ENCODE peak calls at places on chromosome 21, in eight cellular contexts. D is coronary artery; A is SK-N-MC; H is pancreas; W is PC-3; I is small intestine; N is CD8-positive, alpha-beta T cell; K is Peyer's patch. B is an unnamed sample.

GRCh38 chr21:31530918-31531705 is 128.4 kb upstream of the SOD1 start:
- DNase-seq in D (no peak), A (no peak), H (no peak), W (peak), I (no peak), N (no peak), K (no peak), B (no peak)

GRCh38 chr21:15276243-15276642 is 211.4 kb upstream of the NRIP1 start:
- DNase-seq in D (no peak), A (no peak), H (no peak), W (no peak), I (peak), N (no peak), K (no peak), B (no peak)

GRCh38 chr21:46498335-46499050 is 39.8 kb downstream of the DIP2A start:
- DNase-seq in D (no peak), A (no peak), H (no peak), W (peak), I (no peak), N (no peak), K (no peak), B (no peak)

GRCh38 chr21:14943636-14944035 is 121.2 kb downstream of the NRIP1 start:
- DNase-seq in D (no peak), A (no peak), H (no peak), W (peak), I (no peak), N (no peak), K (no peak), B (no peak)

GRCh38 chr21:28770867-28771661 is 221.6 kb downstream of the LTN1 start:
- DNase-seq in D (no peak), A (no peak), H (no peak), W (no peak), I (no peak), N (no peak), K (no peak), B (no peak)

GRCh38 chr21:34639882-34640788 is 25.2 kb upstream of the RCAN1 start:
- DNase-seq in D (peak), A (no peak), H (no peak), W (no peak), I (peak), N (no peak), K (no peak), B (no peak)

GRCh38 chr21:22711636-22712035 is 1713.4 kb downstream of the NCAM2 start:
- DNase-seq in D (no peak), A (peak), H (no peak), W (peak), I (no peak), N (no peak), K (no peak), B (no peak)

GRCh38 chr21:21559285-21560045 is 561.3 kb downstream of the NCAM2 start:
- DNase-seq in D (no peak), A (no peak), H (no peak), W (no peak), I (no peak), N (no peak), K (no peak), B (no peak)

GRCh38 chr21:35674895-35675470 is 385.3 kb downstream of the SETD4 start:
- DNase-seq in D (no peak), A (no peak), H (no peak), W (peak), I (no peak), N (no peak), K (no peak), B (no peak)

GRCh38 chr21:46222436-46223116 is 6.0 kb downstream of the LSS start:
- DNase-seq in D (no peak), A (no peak), H (no peak), W (no peak), I (no peak), N (no peak), K (peak), B (no peak)

GRCh38 chr21:45876381-45877159 is 105.0 kb upstream of the COL6A1 start:
- DNase-seq in D (no peak), A (no peak), H (no peak), W (no peak), I (no peak), N (no peak), K (peak), B (no peak)

GRCh38 chr21:31298618-31299269 is 45.3 kb downstream of the TIAM1 start:
- DNase-seq in D (no peak), A (no peak), H (no peak), W (no peak), I (peak), N (no peak), K (no peak), B (peak)

GRCh38 chr21:33028271-33028670 is 2.5 kb downstream of the OLIG2 start:
- DNase-seq in D (no peak), A (no peak), H (no peak), W (no peak), I (no peak), N (no peak), K (no peak), B (no peak)

GRCh38 chr21:32001390-32001789 is 128.6 kb downstream of the HUNK start:
- DNase-seq in D (no peak), A (no peak), H (no peak), W (no peak), I (peak), N (no peak), K (no peak), B (no peak)

GRCh38 chr21:29164330-29164942 is 34.0 kb downstream of the MAP3K7CL start:
- DNase-seq in D (no peak), A (no peak), H (no peak), W (peak), I (peak), N (no peak), K (no peak), B (no peak)

GRCh38 chr21:29342394-29342957 is 43.8 kb downstream of the BACH1 start:
- DNase-seq in D (peak), A (no peak), H (peak), W (peak), I (no peak), N (no peak), K (no peak), B (peak)

GRCh38 chr21:28908351-28908750 is 84.3 kb downstream of the LTN1 start:
- DNase-seq in D (no peak), A (no peak), H (no peak), W (no peak), I (no peak), N (no peak), K (no peak), B (no peak)

GRCh38 chr21:30518876-30519275 is 16.9 kb upstream of the KRTAP19-5 start:
- DNase-seq in D (no peak), A (no peak), H (no peak), W (peak), I (no peak), N (no peak), K (no peak), B (no peak)

GRCh38 chr21:35619184-35619583 is 441.1 kb downstream of the SETD4 start:
- DNase-seq in D (no peak), A (no peak), H (no peak), W (peak), I (no peak), N (no peak), K (no peak), B (peak)

GRCh38 chr21:29499229-29499628 is 200.5 kb downstream of the BACH1 start:
- DNase-seq in D (no peak), A (no peak), H (no peak), W (no peak), I (no peak), N (no peak), K (no peak), B (no peak)

GRCh38 chr21:45461369-45461750 is 56.4 kb downstream of the COL18A1 start:
- DNase-seq in D (no peak), A (no peak), H (no peak), W (no peak), I (no peak), N (no peak), K (peak), B (no peak)

GRCh38 chr21:36860736-36861594 is 105.5 kb downstream of the HLCS start:
- DNase-seq in D (no peak), A (no peak), H (peak), W (peak), I (peak), N (no peak), K (no peak), B (peak)

GRCh38 chr21:36863260-36863659 is 103.2 kb downstream of the HLCS start:
- DNase-seq in D (no peak), A (no peak), H (no peak), W (no peak), I (no peak), N (no peak), K (no peak), B (no peak)

GRCh38 chr21:36859744-36860501 is 106.5 kb downstream of the HLCS start:
- DNase-seq in D (no peak), A (no peak), H (peak), W (peak), I (peak), N (no peak), K (peak), B (peak)

GRCh38 chr21:36861924-36862323 is 104.5 kb downstream of the HLCS start:
- DNase-seq in D (no peak), A (no peak), H (no peak), W (no peak), I (no peak), N (no peak), K (no peak), B (no peak)

GRCh38 chr21:36861595-36861883 is 104.9 kb downstream of the HLCS start:
- DNase-seq in D (no peak), A (no peak), H (no peak), W (no peak), I (no peak), N (no peak), K (no peak), B (no peak)
- H3K27ac ChIP-seq in D (no peak), A (no peak), H (peak), W (peak), I (no peak), N (no peak), K (no peak), B (peak)

DNA sequence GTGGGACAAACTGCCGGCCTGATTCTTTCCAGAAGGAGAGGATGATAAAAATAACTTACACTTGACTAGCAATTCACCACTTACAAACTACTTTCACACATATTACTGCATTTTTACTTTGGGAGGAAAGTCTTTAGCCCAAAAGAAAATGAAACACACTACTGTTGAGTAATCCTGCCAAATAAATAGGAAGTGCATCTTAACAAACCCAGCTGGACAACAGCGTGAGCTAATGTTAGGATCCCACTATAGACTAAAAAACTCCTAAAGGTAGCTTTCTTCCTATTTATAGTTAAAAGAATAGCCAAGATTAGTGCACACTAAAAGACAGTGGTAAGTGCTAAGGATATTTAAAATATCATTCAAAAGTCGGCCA is 83.8 kb downstream of the HSF2BP start:
- DNase-seq in D (no peak), A (no peak), H (no peak), W (no peak), I (no peak), N (no peak), K (no peak), B (no peak)
- H3K27ac ChIP-seq in D (peak), A (no peak), H (no peak), W (no peak), I (no peak), N (no peak), K (no peak), B (no peak)

GRCh38 chr21:38798481-38798882 is 7.2 kb upstream of the ETS2 start:
- DNase-seq in D (no peak), A (no peak), H (no peak), W (peak), I (peak), N (no peak), K (peak), B (peak)

GRCh38 chr21:38795475-38795874 is 10.3 kb upstream of the ETS2 start:
- DNase-seq in D (no peak), A (no peak), H (no peak), W (no peak), I (no peak), N (no peak), K (no peak), B (no peak)

GRCh38 chr21:38796426-38796825 is 9.3 kb upstream of the ETS2 start:
- DNase-seq in D (no peak), A (no peak), H (no peak), W (peak), I (no peak), N (no peak), K (no peak), B (no peak)

GRCh38 chr21:38798081-38798480 is 7.6 kb upstream of the ETS2 start:
- DNase-seq in D (no peak), A (no peak), H (no peak), W (no peak), I (no peak), N (no peak), K (no peak), B (no peak)

GRCh38 chr21:38797470-38797869 is 8.3 kb upstream of the ETS2 start:
- DNase-seq in D (no peak), A (no peak), H (no peak), W (peak), I (peak), N (no peak), K (peak), B (no peak)
- H3K27ac ChIP-seq in D (no peak), A (no peak), H (no peak), W (peak), I (peak), N (no peak), K (no peak), B (peak)

GRCh38 chr21:27511241-27511640 is 544.4 kb upstream of the ADAMTS5 start:
- DNase-seq in D (no peak), A (no peak), H (no peak), W (no peak), I (no peak), N (no peak), K (no peak), B (no peak)

GRCh38 chr21:27502801-27503200 is 535.9 kb upstream of the ADAMTS5 start:
- DNase-seq in D (no peak), A (no peak), H (no peak), W (no peak), I (no peak), N (no peak), K (no peak), B (no peak)

GRCh38 chr21:27507695-27508094 is 540.8 kb upstream of the ADAMTS5 start:
- DNase-seq in D (no peak), A (no peak), H (no peak), W (no peak), I (no peak), N (no peak), K (no peak), B (no peak)

DNA sequence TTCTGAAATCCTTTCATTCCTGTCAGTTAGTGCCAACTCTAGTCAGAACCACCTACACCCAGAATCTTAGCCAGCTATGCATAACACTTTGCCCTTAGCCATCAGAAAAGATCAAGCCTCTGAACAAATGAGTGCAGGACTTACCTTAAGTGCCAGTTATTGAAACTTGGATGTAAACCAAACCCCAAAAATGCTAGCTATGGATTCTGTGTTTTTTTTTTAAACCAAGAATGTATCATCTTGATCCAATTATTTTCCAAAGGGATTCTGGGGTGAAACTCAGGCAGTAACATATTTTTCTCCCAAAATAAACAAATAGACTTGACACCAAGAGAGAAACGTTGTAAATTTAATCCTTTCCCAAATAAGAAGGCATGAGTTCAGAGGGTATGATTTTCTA is 538.6 kb upstream of the ADAMTS5 start:
- DNase-seq in D (no peak), A (no peak), H (no peak), W (no peak), I (no peak), N (no peak), K (no peak), B (no peak)
- H3K27ac ChIP-seq in D (no peak), A (no peak), H (no peak), W (no peak), I (no peak), N (no peak), K (no peak), B (no peak)

DNA sequence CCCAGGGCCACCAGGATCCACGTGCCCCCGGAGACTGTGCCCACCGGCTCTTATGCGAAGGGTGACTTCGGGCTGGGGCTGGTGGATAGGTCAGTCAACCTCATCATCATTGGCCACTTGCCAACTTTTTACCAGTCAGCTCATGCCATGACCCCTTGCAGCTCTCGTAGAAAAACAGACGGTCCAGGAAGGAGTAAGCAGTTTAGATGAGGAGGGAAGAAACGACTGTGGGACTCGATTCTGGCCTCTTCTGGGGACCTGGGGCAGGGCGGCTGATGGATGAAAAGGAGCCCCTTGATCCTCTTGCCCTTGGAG is 41.0 kb downstream of the UBASH3A start:
- DNase-seq in D (no peak), A (no peak), H (no peak), W (no peak), I (no peak), N (no peak), K (no peak), B (no peak)
- H3K27ac ChIP-seq in D (no peak), A (no peak), H (no peak), W (no peak), I (no peak), N (no peak), K (no peak), B (no peak)

DNA sequence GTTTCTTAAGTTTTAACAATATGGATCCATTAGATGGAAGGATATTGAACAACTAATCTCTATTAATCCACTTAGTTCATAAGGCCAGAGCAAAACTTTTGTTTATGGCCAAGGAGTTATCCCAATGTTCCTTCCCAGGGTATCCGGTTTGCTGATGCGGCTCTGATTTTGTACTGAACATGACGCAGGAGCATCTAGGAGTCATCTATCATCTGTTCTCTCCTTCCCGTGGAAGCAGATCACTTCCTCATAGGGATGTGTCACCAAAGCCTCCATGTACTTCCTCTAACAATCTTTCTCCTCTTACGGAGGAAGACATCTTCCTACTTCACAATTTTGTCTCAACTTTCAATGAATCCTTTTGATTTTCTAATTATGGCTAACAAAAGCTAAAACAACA is 206.6 kb downstream of the APP start:
- DNase-seq in D (no peak), A (no peak), H (no peak), W (peak), I (no peak), N (no peak), K (no peak), B (no peak)
- H3K27ac ChIP-seq in D (no peak), A (no peak), H (peak), W (peak), I (no peak), N (no peak), K (no peak), B (peak)

GRCh38 chr21:43808832-43809251 is 19.5 kb downstream of the RRP1 start:
- DNase-seq in D (no peak), A (no peak), H (no peak), W (no peak), I (no peak), N (no peak), K (no peak), B (no peak)
- H3K27ac ChIP-seq in D (no peak), A (no peak), H (no peak), W (no peak), I (no peak), N (no peak), K (no peak), B (no peak)

GRCh38 chr21:17488620-17489019 is 24.2 kb upstream of the CXADR start:
- DNase-seq in D (no peak), A (no peak), H (no peak), W (no peak), I (no peak), N (no peak), K (no peak), B (no peak)
- H3K27ac ChIP-seq in D (no peak), A (no peak), H (no peak), W (no peak), I (no peak), N (no peak), K (no peak), B (no peak)

B was measured in epithelial cell of prostate.